ENCODE peak calls at places on chromosomes 7 and 10, in eight cellular contexts. One of them, this sample, is unnamed.
A peak's percentile ranks its signal among the peaks of the same experiment; 100 is the strongest.

GRCh38 chr7:134058980-134059379 is 68.2 kb upstream of the LRGUK start:
- DNase-seq in Ammon's horn: no peak
- DNase-seq in omental fat pad: no peak
- DNase-seq in CD8-positive, alpha-beta T cell: no peak
- DNase-seq in cardiac fibroblast: peak; percentile 13
- DNase-seq in stimulated activated naive CD8-positive, alpha-beta T cell treated with anti-CD3 and anti-CD28 coated beads, Interleukin-15, Interleukin-2, amounts not matched to agents 100 U/mL and 50 U/mL, for 24 hours: no peak
- DNase-seq in WERI-Rb-1: no peak
- DNase-seq in endothelial cell: no peak
- DNase-seq in this sample: no peak

GRCh38 chr7:30091431-30092386 is 43.1 kb upstream of the MTURN start:
- DNase-seq in endothelial cell: no peak
- DNase-seq in WERI-Rb-1: no peak
- DNase-seq in cardiac fibroblast: peak; percentile 88
- DNase-seq in Ammon's horn: peak; percentile 40
- DNase-seq in omental fat pad: no peak
- DNase-seq in CD8-positive, alpha-beta T cell: no peak
- DNase-seq in stimulated activated naive CD8-positive, alpha-beta T cell treated with anti-CD3 and anti-CD28 coated beads, Interleukin-15, Interleukin-2, amounts not matched to agents 100 U/mL and 50 U/mL, for 24 hours: no peak
- DNase-seq in this sample: no peak

GRCh38 chr7:24054231-24054630 is 229.8 kb upstream of the NPY start:
- DNase-seq in endothelial cell: no peak
- DNase-seq in CD8-positive, alpha-beta T cell: no peak
- DNase-seq in omental fat pad: no peak
- DNase-seq in stimulated activated naive CD8-positive, alpha-beta T cell treated with anti-CD3 and anti-CD28 coated beads, Interleukin-15, Interleukin-2, amounts not matched to agents 100 U/mL and 50 U/mL, for 24 hours: no peak
- DNase-seq in WERI-Rb-1: no peak
- DNase-seq in cardiac fibroblast: no peak
- DNase-seq in Ammon's horn: no peak
- DNase-seq in this sample: no peak

GRCh38 chr7:143974457-143974856 is 19.8 kb downstream of the OR2F1 start:
- DNase-seq in Ammon's horn: no peak
- DNase-seq in endothelial cell: no peak
- DNase-seq in cardiac fibroblast: no peak
- DNase-seq in omental fat pad: no peak
- DNase-seq in stimulated activated naive CD8-positive, alpha-beta T cell treated with anti-CD3 and anti-CD28 coated beads, Interleukin-15, Interleukin-2, amounts not matched to agents 100 U/mL and 50 U/mL, for 24 hours: no peak
- DNase-seq in WERI-Rb-1: no peak
- DNase-seq in CD8-positive, alpha-beta T cell: no peak
- DNase-seq in this sample: no peak

GRCh38 chr7:24052572-24053223 is 231.3 kb upstream of the NPY start:
- DNase-seq in WERI-Rb-1: no peak
- DNase-seq in stimulated activated naive CD8-positive, alpha-beta T cell treated with anti-CD3 and anti-CD28 coated beads, Interleukin-15, Interleukin-2, amounts not matched to agents 100 U/mL and 50 U/mL, for 24 hours: no peak
- DNase-seq in CD8-positive, alpha-beta T cell: no peak
- DNase-seq in Ammon's horn: no peak
- DNase-seq in omental fat pad: no peak
- DNase-seq in cardiac fibroblast: peak; percentile 13
- DNase-seq in endothelial cell: no peak
- DNase-seq in this sample: no peak

GRCh38 chr10:101630420-101630920 is 42.3 kb downstream of the DPCD start:
- DNase-seq in WERI-Rb-1: no peak
- DNase-seq in CD8-positive, alpha-beta T cell: no peak
- DNase-seq in stimulated activated naive CD8-positive, alpha-beta T cell treated with anti-CD3 and anti-CD28 coated beads, Interleukin-15, Interleukin-2, amounts not matched to agents 100 U/mL and 50 U/mL, for 24 hours: no peak
- DNase-seq in Ammon's horn: no peak
- DNase-seq in endothelial cell: no peak
- DNase-seq in cardiac fibroblast: no peak
- DNase-seq in omental fat pad: no peak
- DNase-seq in this sample: no peak

GRCh38 chr10:61452229-61452651 is 941 bp downstream of the TMEM26 start:
- DNase-seq in Ammon's horn: no peak
- DNase-seq in cardiac fibroblast: no peak
- DNase-seq in CD8-positive, alpha-beta T cell: no peak
- DNase-seq in stimulated activated naive CD8-positive, alpha-beta T cell treated with anti-CD3 and anti-CD28 coated beads, Interleukin-15, Interleukin-2, amounts not matched to agents 100 U/mL and 50 U/mL, for 24 hours: no peak
- DNase-seq in endothelial cell: peak; percentile 18
- DNase-seq in omental fat pad: no peak
- DNase-seq in WERI-Rb-1: no peak
- DNase-seq in this sample: peak; percentile 57

GRCh38 chr10:127935115-127935561 is 28.2 kb downstream of the PTPRE start:
- DNase-seq in cardiac fibroblast: no peak
- DNase-seq in omental fat pad: no peak
- DNase-seq in endothelial cell: no peak
- DNase-seq in WERI-Rb-1: no peak
- DNase-seq in CD8-positive, alpha-beta T cell: no peak
- DNase-seq in Ammon's horn: peak; percentile 43
- DNase-seq in stimulated activated naive CD8-positive, alpha-beta T cell treated with anti-CD3 and anti-CD28 coated beads, Interleukin-15, Interleukin-2, amounts not matched to agents 100 U/mL and 50 U/mL, for 24 hours: no peak
- DNase-seq in this sample: no peak

GRCh38 chr10:59762505-59762904 is 9.2 kb upstream of the MRLN start:
- DNase-seq in omental fat pad: no peak
- DNase-seq in stimulated activated naive CD8-positive, alpha-beta T cell treated with anti-CD3 and anti-CD28 coated beads, Interleukin-15, Interleukin-2, amounts not matched to agents 100 U/mL and 50 U/mL, for 24 hours: no peak
- DNase-seq in endothelial cell: no peak
- DNase-seq in WERI-Rb-1: no peak
- DNase-seq in cardiac fibroblast: no peak
- DNase-seq in Ammon's horn: no peak
- DNase-seq in CD8-positive, alpha-beta T cell: no peak
- DNase-seq in this sample: no peak

GRCh38 chr10:115772606-115773005 is 500.4 kb downstream of the GFRA1 start:
- DNase-seq in Ammon's horn: peak; percentile 44
- DNase-seq in CD8-positive, alpha-beta T cell: no peak
- DNase-seq in stimulated activated naive CD8-positive, alpha-beta T cell treated with anti-CD3 and anti-CD28 coated beads, Interleukin-15, Interleukin-2, amounts not matched to agents 100 U/mL and 50 U/mL, for 24 hours: no peak
- DNase-seq in omental fat pad: no peak
- DNase-seq in cardiac fibroblast: peak; percentile 29
- DNase-seq in WERI-Rb-1: no peak
- DNase-seq in endothelial cell: no peak
- DNase-seq in this sample: no peak

This sample was measured in ecto neural progenitor cell.